ENCODE peak calls at places on chromosome X, in eight cellular contexts. H is glutamatergic neuron, C is cardiac muscle cell, S is ELR, E is tibial nerve, K is tibial artery, V is astrocyte of the cerebellum, Z is iris pigment epithelial cell. F is an unnamed sample.

GRCh38 chrX:49912866-49913265 is 9.5 kb upstream of the CLCN5 start:
- DNase-seq in K (no peak), V (no peak), S (no peak), E (no peak), C (no peak), Z (no peak), H (no peak), F (no peak)

GRCh38 chrX:13254076-13254785 is 65.6 kb downstream of the ATXN3L start:
- DNase-seq in E (no peak), C (peak), V (no peak), Z (peak), S (peak), H (no peak), K (no peak), F (no peak)

GRCh38 chrX:107861056-107861455 is 35.4 kb downstream of the MID2 start:
- DNase-seq in V (no peak), K (no peak), H (no peak), S (peak), Z (peak), C (no peak), E (no peak), F (no peak)

GRCh38 chrX:47179928-47180255 is 13.7 kb upstream of the UBA1 start:
- DNase-seq in K (peak), Z (no peak), H (no peak), V (no peak), S (no peak), C (no peak), E (no peak), F (no peak)

GRCh38 chrX:20487227-20487626 is 220.5 kb upstream of the RPS6KA3 start:
- DNase-seq in S (peak), Z (peak), K (no peak), C (peak), E (no peak), V (no peak), H (no peak), F (no peak)

GRCh38 chrX:85544609-85545008 is 165.1 kb upstream of the POF1B start:
- DNase-seq in V (no peak), H (no peak), K (no peak), C (peak), S (peak), E (no peak), Z (no peak), F (no peak)

GRCh38 chrX:97132654-97133415 is 249.1 kb downstream of the RPA4 start:
- DNase-seq in E (no peak), H (no peak), Z (no peak), V (no peak), S (no peak), C (peak), K (no peak), F (peak)

GRCh38 chrX:109352121-109352556 is 129.7 kb downstream of the GUCY2F start:
- DNase-seq in V (no peak), H (no peak), C (peak), S (no peak), K (no peak), E (no peak), Z (peak), F (no peak)

GRCh38 chrX:110442631-110443030 is 84.0 kb downstream of the RTL9 start:
- DNase-seq in E (no peak), S (peak), K (no peak), Z (peak), H (peak), C (peak), V (no peak), F (no peak)

GRCh38 chrX:6225307-6226052 is 3.2 kb downstream of the NLGN4X start:
- DNase-seq in Z (no peak), S (no peak), V (no peak), H (no peak), E (no peak), C (no peak), K (no peak), F (no peak)

GRCh38 chrX:106802063-106802387 is 448 bp upstream of the TBC1D8B start:
- DNase-seq in V (no peak), H (no peak), S (peak), Z (no peak), C (no peak), E (no peak), K (no peak), F (no peak)

GRCh38 chrX:118523920-118524319 is 28.3 kb downstream of the DOCK11 start:
- DNase-seq in V (no peak), E (no peak), S (no peak), Z (no peak), K (no peak), C (no peak), H (no peak), F (no peak)

GRCh38 chrX:73977542-73978169 is 326.3 kb upstream of the ZCCHC13 start:
- DNase-seq in E (no peak), H (no peak), K (no peak), C (no peak), S (no peak), Z (no peak), V (no peak), F (no peak)

GRCh38 chrX:107154787-107155620 is 36.4 kb upstream of the RBM41 start:
- DNase-seq in H (no peak), E (no peak), S (peak), Z (peak), K (no peak), V (no peak), C (no peak), F (peak)

GRCh38 chrX:143437439-143437838 is 79.8 kb downstream of the SPANXN3 start:
- DNase-seq in C (peak), H (no peak), S (peak), Z (peak), E (no peak), V (no peak), K (no peak), F (no peak)